ENCODE peak calls at places on chromosomes 3 and 15, in five cellular contexts. V is COR-L47; F is stimulated activated CD4-positive, alpha-beta T cell treated with anti-CD3 and anti-CD28 coated beads, Interleukin-2, amount 100 ng/mL, for 48 hours; I is pulmonary artery endothelial cell; T is stomach. W is an unnamed sample.

GRCh38 chr3:116849261-116849688 is 139.7 kb downstream of the TUSC7 start:
- DNase-seq in F (no peak), I (no peak), V (no peak), T (no peak), W (no peak)

GRCh38 chr15:89085289-89085906 is 2.9 kb upstream of the ABHD2 start:
- DNase-seq in I (no peak), V (no peak), T (no peak), F (no peak), W (no peak)

GRCh38 chr15:79924379-79924778 is 27.6 kb upstream of the MTHFS start:
- DNase-seq in V (no peak), F (no peak), T (no peak), I (no peak), W (no peak)

GRCh38 chr15:75822685-75823278 is 20.5 kb upstream of the UBE2Q2 start:
- DNase-seq in I (no peak), V (no peak), F (no peak), T (no peak), W (no peak)

GRCh38 chr15:39404767-39405173 is 176.1 kb upstream of the THBS1 start:
- DNase-seq in T (no peak), F (no peak), I (peak; percentile 90), V (no peak), W (no peak)

GRCh38 chr3:31875437-31875836 is 105.6 kb downstream of the OSBPL10 start:
- DNase-seq in T (no peak), I (no peak), F (no peak), V (no peak), W (no peak)

GRCh38 chr15:33086500-33087141 is 107.9 kb downstream of the FMN1 start:
- DNase-seq in I (peak; percentile 24), V (peak; percentile 52), T (no peak), F (no peak), W (no peak)

GRCh38 chr15:31502541-31503229 is 176.1 kb downstream of the KLF13 start:
- DNase-seq in V (no peak), I (no peak), T (no peak), F (no peak), W (no peak)

GRCh38 chr3:101890716-101891115 is 41.4 kb downstream of the NFKBIZ start:
- DNase-seq in F (no peak), I (no peak), T (no peak), V (no peak), W (no peak)

GRCh38 chr15:79452244-79453051 is 20.3 kb downstream of the MINAR1 start:
- DNase-seq in V (no peak), I (no peak), F (no peak), T (no peak), W (no peak)

GRCh38 chr3:50242778-50243551 is 7.0 kb downstream of the GNAI2 start:
- DNase-seq in I (peak; percentile 87), F (no peak), V (no peak), T (peak; percentile 50), W (no peak)

GRCh38 chr3:141227752-141228151 is 3.9 kb upstream of the PXYLP1 start:
- DNase-seq in I (no peak), V (peak; percentile 28), T (no peak), F (no peak), W (no peak)

GRCh38 chr3:176579741-176580185 is 617.5 kb downstream of the TBL1XR1 start:
- DNase-seq in I (no peak), F (no peak), T (no peak), V (no peak), W (no peak)

GRCh38 chr3:160402249-160403027 is 3.0 kb downstream of the SMC4 start:
- DNase-seq in I (no peak), V (no peak), F (no peak), T (no peak), W (no peak)

GRCh38 chr3:184598220-184598927 is 36.8 kb downstream of the EPHB3 start:
- DNase-seq in F (no peak), I (no peak), V (no peak), T (no peak), W (no peak)

GRCh38 chr3:42851228-42851834 is 24.3 kb downstream of the CYP8B1 start:
- DNase-seq in I (no peak), F (no peak), V (no peak), T (no peak), W (no peak)

GRCh38 chr15:99474041-99474906 is 91.5 kb upstream of the MEF2A start:
- DNase-seq in V (no peak), T (no peak), I (no peak), F (no peak), W (no peak)

GRCh38 chr15:30827625-30828303 is 76.0 kb upstream of the FAN1 start:
- DNase-seq in T (no peak), I (no peak), F (no peak), V (no peak), W (no peak)

GRCh38 chr15:80514071-80514780 is 110.0 kb downstream of the ARNT2 start:
- DNase-seq in F (no peak), I (no peak), V (no peak), T (no peak), W (no peak)

GRCh38 chr15:71753346-71753745 is 57.0 kb upstream of the NR2E3 start:
- DNase-seq in V (no peak), F (no peak), T (no peak), I (no peak), W (no peak)

GRCh38 chr15:70151441-70151840 is 53.7 kb upstream of the TLE3 start:
- DNase-seq in T (no peak), V (no peak), I (no peak), F (no peak), W (no peak)

GRCh38 chr3:15345608-15346137 is 13.3 kb upstream of the SH3BP5 start:
- DNase-seq in T (no peak), F (no peak), V (no peak), I (no peak), W (no peak)

GRCh38 chr15:50049871-50050270 is 69.2 kb downstream of the ATP8B4 start:
- DNase-seq in I (no peak), T (no peak), F (no peak), V (no peak), W (no peak)